ENCODE peak calls at places on chromosomes 6 and 20, in four cellular contexts. I, X, Q and K are unnamed samples.

GRCh38 chr6:2213082-2213481 is 32.3 kb downstream of the GMDS start:
- DNase-seq in X (no peak), I (no peak), Q (no peak), K (no peak)

GRCh38 chr6:170130771-170131241 is 160.1 kb downstream of the DLL1 start:
- DNase-seq in I (no peak), X (no peak), Q (no peak), K (peak)

GRCh38 chr20:60632420-60633262 is 619.4 kb upstream of the CDH4 start:
- DNase-seq in X (no peak), Q (no peak), I (peak), K (no peak)

GRCh38 chr20:51373713-51374481 is 168.6 kb downstream of the NFATC2 start:
- DNase-seq in X (no peak), I (no peak), Q (no peak), K (no peak)

GRCh38 chr6:138307816-138308727 is 69.6 kb upstream of the SMIM28 start:
- DNase-seq in X (peak), Q (no peak), I (peak), K (peak)

GRCh38 chr6:105319331-105319730 is 83.6 kb downstream of the PREP start:
- DNase-seq in Q (no peak), X (no peak), I (peak), K (no peak)

GRCh38 chr6:148263010-148263409 is 79.6 kb upstream of the SASH1 start:
- DNase-seq in I (no peak), X (no peak), Q (no peak), K (no peak)

GRCh38 chr6:143700684-143701342 is 23.0 kb downstream of the PHACTR2 start:
- DNase-seq in Q (no peak), X (no peak), I (peak), K (no peak)

GRCh38 chr20:32830437-32830836 is 10.7 kb downstream of the MAPRE1 start:
- DNase-seq in Q (no peak), X (no peak), I (peak), K (peak)

GRCh38 chr20:39070484-39071231 is 108.5 kb downstream of the DHX35 start:
- DNase-seq in I (peak), X (no peak), Q (no peak), K (no peak)

GRCh38 chr6:36954262-36954931 is at the start of gene PI16:
- DNase-seq in X (no peak), I (no peak), Q (no peak), K (no peak)

GRCh38 chr6:3235486-3235885 is 8.0 kb upstream of the TUBB2B start:
- DNase-seq in I (no peak), Q (no peak), X (no peak), K (no peak)

GRCh38 chr6:109480993-109481480 is 2.0 kb downstream of the ZBTB24 start:
- DNase-seq in X (no peak), Q (no peak), I (no peak), K (no peak)

GRCh38 chr20:56986931-56987720 is 279.3 kb downstream of the BMP7 start:
- DNase-seq in Q (no peak), X (no peak), I (peak), K (no peak)

GRCh38 chr20:63736893-63737689 is 627 bp downstream of the LIME1 start:
- DNase-seq in Q (peak), I (no peak), X (no peak), K (peak)